ENCODE peak calls at places on chromosomes 6 and 20, in four cellular contexts. J, W, S and F are unnamed samples. For H4K20me1, the result is how much of the 10 kb centered on the place peaks cover.

GRCh38 chr6:75602164-75602896 is 650 bp downstream of the SENP6 start:
- DNase-seq in J (peak), S (peak), W (peak), F (peak)

GRCh38 chr20:41746635-41747034 is 128.5 kb upstream of the CHD6 start:
- DNase-seq in J (no peak), S (no peak), W (no peak), F (no peak)

GRCh38 chr6:85866758-85867401 is 224.2 kb upstream of the SYNCRIP start:
- DNase-seq in J (no peak), W (no peak), S (no peak), F (no peak)

GRCh38 chr6:84426002-84426705 is 198.7 kb upstream of the CEP162 start:
- DNase-seq in J (no peak), S (peak), W (no peak), F (no peak)

GRCh38 chr6:64012351-64013060 is 376.9 kb downstream of the PHF3 start:
- DNase-seq in S (peak), W (peak), J (no peak), F (peak)

GRCh38 chr20:63848003-63848911 is 13.0 kb upstream of the ABHD16B start:
- DNase-seq in S (no peak), J (peak), W (no peak), F (no peak)

GRCh38 chr6:88650979-88651378 is 312.4 kb downstream of the RNGTT start:
- DNase-seq in S (no peak), J (no peak), W (no peak), F (no peak)

GRCh38 chr20:55514498-55514897 is 490.8 kb downstream of the CBLN4 start:
- DNase-seq in W (no peak), S (no peak), J (no peak), F (no peak)

GRCh38 chr6:89050155-89050554 is 30.4 kb upstream of the PNRC1 start:
- DNase-seq in J (no peak), W (peak), S (no peak), F (peak)

GRCh38 chr6:129186988-129187387 is 304.1 kb downstream of the LAMA2 start:
- DNase-seq in S (no peak), W (no peak), J (no peak), F (peak)

GRCh38 chr6:36198986-36199385 is 2.4 kb downstream of the BRPF3 start:
- DNase-seq in W (no peak), J (no peak), S (no peak), F (no peak)

GRCh38 chr6:44217332-44218143 is 812 bp downstream of the MYMX start:
- DNase-seq in W (no peak), S (no peak), J (peak), F (peak)

GRCh38 chr6:9308284-9308683 is 872.9 kb upstream of the SLC35B3 start:
- DNase-seq in J (no peak), S (no peak), W (no peak), F (no peak)

GRCh38 chr6:28776269-28777146 is 147.3 kb downstream of the TRIM27 start:
- DNase-seq in S (no peak), J (no peak), W (no peak), F (no peak)

GRCh38 chr6:158817298-158818007 is 1.7 kb downstream of the EZR start:
- DNase-seq in W (peak), J (peak), S (peak), F (peak)

GRCh38 chr6:74596586-74596985 is 609.3 kb downstream of the COL12A1 start:
- DNase-seq in S (no peak), W (no peak), J (no peak), F (no peak)

GRCh38 chr6:97815413-97815812 is 532.4 kb upstream of the MMS22L start:
- DNase-seq in S (no peak), J (no peak), W (no peak), F (no peak)

GRCh38 chr6:55678330-55679224 is 99.6 kb upstream of the HMGCLL1 start:
- DNase-seq in J (no peak), S (peak), W (no peak), F (peak)

GRCh38 chr20:24502184-24502583 is 32.8 kb downstream of the SYNDIG1 start:
- DNase-seq in J (peak), W (peak), S (peak), F (peak)

GRCh38 chr6:158506577-158506976 is 53.3 kb upstream of the TMEM181 start:
- DNase-seq in J (peak), S (peak), W (no peak), F (peak)

GRCh38 chr6:2480267-2480966 is 235.0 kb upstream of the GMDS start:
- DNase-seq in S (no peak), J (no peak), W (no peak), F (no peak)

GRCh38 chr6:112150363-112150762 is 63.0 kb downstream of the FAM229B start:
- DNase-seq in S (no peak), J (no peak), W (peak), F (peak)

GRCh38 chr6:33683051-33683571 is 28.4 kb downstream of the UQCC2 start:
- DNase-seq in J (peak), S (peak), W (no peak), F (no peak)

GRCh38 chr20:24257171-24257570 is 212.3 kb upstream of the SYNDIG1 start:
- DNase-seq in S (no peak), W (no peak), J (no peak), F (no peak)

GRCh38 chr6:16059496-16059895 is 69.4 kb upstream of the MYLIP start:
- DNase-seq in W (no peak), S (no peak), J (no peak), F (no peak)

GRCh38 chr6:109079981-109080380 is 14.7 kb downstream of the SESN1 start:
- DNase-seq in W (no peak), J (no peak), S (no peak), F (no peak)

GRCh38 chr20:48695255-48695654 is 132.5 kb downstream of the PREX1 start:
- DNase-seq in J (no peak), W (peak), S (peak), F (no peak)

GRCh38 chr6:75855047-75855446 is 106.0 kb downstream of the MYO6 start:
- DNase-seq in J (peak), S (peak), W (peak), F (peak)

GRCh38 chr6:47245745-47246371 is 63.8 kb downstream of the TNFRSF21 start:
- DNase-seq in S (no peak), W (no peak), J (no peak), F (no peak)

GRCh38 chr20:49769125-49769581 is 43.5 kb upstream of the SLC9A8 start:
- DNase-seq in S (no peak), W (no peak), J (no peak), F (no peak)
- H4K20me1 ChIP-seq in S (under half), W (under half), J (under half), F (under half)

GRCh38 chr6:137871299-137871698 is 4.2 kb downstream of the TNFAIP3 start:
- DNase-seq in W (no peak), S (no peak), J (no peak), F (no peak)
- TF ChIP-seq CTCF in W (no peak), S (no peak), J (no peak), F (no peak)

DNA sequence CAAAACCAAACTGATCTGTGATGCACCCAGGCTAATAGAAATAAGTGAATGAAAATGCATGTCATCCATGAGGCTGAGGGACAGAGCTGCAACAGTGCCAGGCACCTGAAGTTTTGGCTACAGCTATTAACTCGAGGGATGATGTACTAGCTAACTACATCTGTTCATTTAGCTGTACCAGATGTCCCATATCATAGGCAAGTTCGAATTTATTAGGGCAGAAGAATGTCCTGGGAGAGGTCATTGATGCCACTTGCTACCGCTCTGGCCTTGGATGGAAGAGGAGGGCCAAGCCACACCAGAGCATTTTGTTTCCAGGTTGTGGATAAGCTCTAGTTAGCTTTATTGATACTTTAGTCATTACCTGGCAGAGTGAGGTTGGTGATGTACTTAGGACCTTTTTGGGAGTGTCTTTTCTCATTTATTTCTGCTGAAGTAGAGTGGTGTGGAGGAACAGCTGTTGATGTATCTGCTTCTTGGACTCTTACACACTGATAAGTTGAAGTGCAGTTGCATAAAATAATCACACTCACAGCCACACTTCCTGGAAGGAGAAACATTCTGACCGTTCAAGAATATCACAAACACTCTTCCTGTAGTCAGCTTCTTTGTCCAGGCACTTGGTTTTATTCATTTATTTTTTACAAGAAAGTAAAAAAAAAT is 8.2 kb downstream of the ZFAND3 start:
- DNase-seq in J (no peak), W (no peak), S (peak), F (no peak)
- H4K20me1 ChIP-seq in J (half or more), W (half or more), S (half or more), F (half or more)

GRCh38 chr20:50632701-50633100 is 58.6 kb downstream of the RIPOR3 start:
- DNase-seq in J (peak), W (no peak), S (no peak), F (no peak)

GRCh38 chr20:50633361-50633760 is 58.0 kb downstream of the RIPOR3 start:
- DNase-seq in J (no peak), W (no peak), S (no peak), F (no peak)

GRCh38 chr20:50635014-50635557 is 56.3 kb downstream of the RIPOR3 start:
- DNase-seq in J (no peak), W (no peak), S (no peak), F (no peak)

GRCh38 chr20:50635676-50636600 is 55.4 kb downstream of the RIPOR3 start:
- DNase-seq in W (peak), S (peak), J (peak), F (peak)

GRCh38 chr20:50634191-50634590 is 57.2 kb downstream of the RIPOR3 start:
- DNase-seq in W (no peak), J (peak), S (no peak), F (no peak)
- TF ChIP-seq CTCF in W (no peak), J (no peak), S (no peak), F (no peak)

GRCh38 chr20:2658414-2659354 is 5.3 kb downstream of the IDH3B start:
- DNase-seq in W (no peak), S (no peak), J (no peak), F (no peak)
- H4K20me1 ChIP-seq in W (under half), S (under half), J (under half), F (under half)

DNA sequence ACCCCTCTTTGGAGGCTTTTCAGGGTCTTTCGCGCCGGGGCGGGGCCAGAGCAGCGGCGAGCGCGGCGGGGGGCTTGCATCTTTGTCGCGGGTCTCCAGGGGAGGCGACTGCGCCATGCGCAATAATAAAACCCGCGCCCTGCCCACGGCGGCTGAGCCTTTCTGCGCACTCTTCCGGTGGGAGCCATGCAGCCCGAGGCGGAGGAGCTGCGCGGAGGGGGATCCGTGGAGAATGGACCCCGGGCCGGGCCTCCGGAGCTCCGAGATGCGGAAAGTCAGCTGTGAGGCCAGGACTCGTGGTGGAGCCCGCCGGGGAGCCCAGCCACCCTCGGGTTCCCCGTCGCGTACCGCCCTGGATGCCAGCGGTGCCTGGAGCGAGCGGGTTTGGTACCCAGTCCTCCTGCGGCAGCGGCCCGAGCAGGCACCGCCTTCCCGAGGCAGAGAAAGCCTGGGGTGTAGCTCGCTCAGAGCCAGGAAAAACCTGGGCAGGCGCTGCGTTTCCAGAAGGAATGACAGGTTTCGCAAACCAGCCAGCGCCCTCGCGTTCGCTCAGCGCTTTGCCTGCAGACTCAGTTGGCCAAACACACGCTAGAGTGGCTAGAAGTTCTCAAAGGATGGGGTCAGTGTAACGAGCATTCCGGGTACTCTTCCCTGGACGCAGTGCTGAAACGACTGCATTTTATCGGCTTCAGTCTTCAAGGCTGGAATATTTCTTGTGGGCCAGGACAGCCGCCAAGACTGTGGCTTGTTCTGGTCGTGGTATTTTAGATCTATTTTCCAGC is 1.3 kb downstream of the AKAP12 start:
- DNase-seq in J (peak), W (peak), S (peak), F (peak)
- TF ChIP-seq CTCF in J (no peak), W (no peak), S (no peak), F (no peak)

GRCh38 chr6:30618270-30618787 is 689 bp downstream of the MRPS18B start:
- DNase-seq in W (no peak), J (no peak), S (no peak), F (no peak)

GRCh38 chr6:30615219-30615957 is 1.7 kb downstream of the PPP1R10 start:
- DNase-seq in J (no peak), S (no peak), W (peak), F (peak)

GRCh38 chr6:30617565-30618269 is at the start of gene MRPS18B:
- DNase-seq in W (peak), S (peak), J (peak), F (peak)

GRCh38 chr6:30615958-30616810 is 859 bp downstream of the PPP1R10 start:
- DNase-seq in W (peak), S (no peak), J (no peak), F (no peak)

GRCh38 chr6:30616811-30617564 is at the start of gene PPP1R10:
- DNase-seq in W (peak), J (peak), S (peak), F (peak)
- H4K20me1 ChIP-seq in W (under half), J (under half), S (under half), F (under half)

DNA sequence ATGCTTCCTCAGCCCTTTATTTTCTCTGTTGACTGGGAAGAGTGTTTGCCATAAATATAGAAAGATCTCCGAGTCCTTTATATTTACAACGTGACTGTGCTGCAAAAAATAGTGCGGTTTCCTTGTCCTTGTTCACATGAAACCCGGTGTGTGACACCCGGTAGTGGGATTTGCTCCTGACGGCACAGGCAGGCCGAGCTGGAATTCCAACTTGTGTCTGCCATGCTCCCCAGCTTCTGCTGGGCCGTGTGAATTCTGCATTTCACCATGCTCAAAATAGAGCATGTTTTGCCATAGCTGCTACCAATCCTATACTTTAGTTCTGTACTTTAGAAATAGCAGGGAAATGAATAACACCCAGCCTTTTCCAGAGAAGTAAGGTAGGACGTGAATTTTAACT is 60.3 kb upstream of the PDE10A start:
- DNase-seq in W (no peak), J (no peak), S (no peak), F (no peak)
- TF ChIP-seq CTCF in W (no peak), J (no peak), S (no peak), F (no peak)